ENCODE peak calls at places on chromosome 18, in five cellular contexts. G is ascending aorta; Q is CD8-positive, alpha-beta T cell; U is adrenal gland; C is A673. V is an unnamed sample.
A peak's percentile ranks its signal among the peaks of the same experiment; 100 is the strongest.

GRCh38 chr18:24530630-24531111 is 70.2 kb downstream of the HRH4 start:
- DNase-seq in G (no peak), Q (no peak), C (peak; percentile 87), U (peak; percentile 43), V (no peak)

GRCh38 chr18:39872566-39872965 is 2082.5 kb upstream of the PIK3C3 start:
- DNase-seq in Q (no peak), C (no peak), G (no peak), U (no peak), V (no peak)

GRCh38 chr18:24054130-24054529 is 39.6 kb downstream of the TTC39C start:
- DNase-seq in G (no peak), U (no peak), C (no peak), Q (no peak), V (no peak)

GRCh38 chr18:50469380-50469781 is 90.5 kb upstream of the MAPK4 start:
- DNase-seq in U (peak; percentile 12), G (peak; percentile 79), C (no peak), Q (no peak), V (no peak)

GRCh38 chr18:6728809-6729246 is 688 bp upstream of the ARHGAP28 start:
- DNase-seq in U (no peak), Q (no peak), G (no peak), C (no peak), V (no peak)

GRCh38 chr18:25704096-25704870 is 352.3 kb upstream of the ZNF521 start:
- DNase-seq in C (no peak), Q (no peak), G (no peak), U (no peak), V (no peak)

GRCh38 chr18:21636769-21637168 is 24.7 kb downstream of the SNRPD1 start:
- DNase-seq in C (no peak), U (no peak), G (no peak), Q (no peak), V (no peak)

GRCh38 chr18:13541621-13542519 is 184.5 kb downstream of the FAM210A start:
- DNase-seq in Q (no peak), C (no peak), G (no peak), U (no peak), V (no peak)

GRCh38 chr18:8562914-8563313 is 46.3 kb upstream of the RAB12 start:
- DNase-seq in C (no peak), Q (no peak), U (no peak), G (no peak), V (no peak)

GRCh38 chr18:62384610-62385097 is 59.5 kb downstream of the TNFRSF11A start:
- DNase-seq in C (no peak), Q (no peak), U (no peak), G (no peak), V (no peak)

GRCh38 chr18:56532176-56532840 is 106.1 kb downstream of the TXNL1 start:
- DNase-seq in G (no peak), Q (no peak), C (no peak), U (no peak), V (no peak)

GRCh38 chr18:63515279-63515678 is 26.9 kb upstream of the SERPINB12 start:
- DNase-seq in Q (no peak), C (no peak), U (no peak), G (no peak), V (no peak)

GRCh38 chr18:41967680-41968079 is 12.6 kb downstream of the PIK3C3 start:
- DNase-seq in C (no peak), G (no peak), Q (no peak), U (no peak), V (no peak)

GRCh38 chr18:10482985-10483949 is 28.8 kb downstream of the APCDD1 start:
- DNase-seq in G (no peak), C (no peak), Q (no peak), U (peak; percentile 81), V (no peak)

GRCh38 chr18:46260016-46260878 is 156.1 kb downstream of the HAUS1 start:
- DNase-seq in Q (no peak), G (no peak), C (peak; percentile 39), U (no peak), V (no peak)

GRCh38 chr18:29313312-29313711 is 1136.4 kb upstream of the CDH2 start:
- DNase-seq in G (no peak), Q (no peak), U (no peak), C (no peak), V (no peak)

GRCh38 chr18:58438984-58439311 is 189.9 kb downstream of the ALPK2 start:
- DNase-seq in U (no peak), G (no peak), Q (no peak), C (no peak), V (no peak)

GRCh38 chr18:23772327-23772920 is 83.2 kb downstream of the LAMA3 start:
- DNase-seq in C (no peak), U (no peak), Q (no peak), G (no peak), V (no peak)

GRCh38 chr18:60493066-60493465 is 120.5 kb upstream of the MC4R start:
- DNase-seq in G (no peak), C (no peak), Q (no peak), U (no peak), V (no peak)

GRCh38 chr18:28802546-28802945 is 625.6 kb upstream of the CDH2 start:
- DNase-seq in G (no peak), U (no peak), Q (no peak), C (peak; percentile 94), V (no peak)

GRCh38 chr18:3984163-3984757 is 470.8 kb downstream of the DLGAP1 start:
- DNase-seq in U (no peak), Q (no peak), C (no peak), G (no peak), V (no peak)

GRCh38 chr18:70420151-70420898 is 131.5 kb downstream of the SOCS6 start:
- DNase-seq in G (no peak), U (no peak), Q (no peak), C (no peak), V (no peak)

GRCh38 chr18:903703-904102 is 968 bp upstream of the ADCYAP1 start:
- DNase-seq in U (peak; percentile 46), Q (peak; percentile 39), G (no peak), C (peak; percentile 73), V (no peak)

GRCh38 chr18:61528961-61529360 is 195.7 kb downstream of the CDH20 start:
- DNase-seq in U (no peak), G (no peak), C (no peak), Q (no peak), V (no peak)

GRCh38 chr18:8469793-8470192 is 139.4 kb upstream of the RAB12 start:
- DNase-seq in U (no peak), C (no peak), G (no peak), Q (no peak), V (no peak)

GRCh38 chr18:63025251-63025710 is 294.3 kb downstream of the BCL2 start:
- DNase-seq in C (peak; percentile 63), U (no peak), G (no peak), Q (no peak), V (no peak)

GRCh38 chr18:26040051-26040656 is 50.3 kb downstream of the SS18 start:
- DNase-seq in C (no peak), Q (no peak), U (no peak), G (no peak), V (no peak)

GRCh38 chr18:59382388-59382787 is 23.3 kb upstream of the LMAN1 start:
- DNase-seq in G (no peak), U (no peak), C (no peak), Q (no peak), V (no peak)

GRCh38 chr18:11408555-11408954 is 200.8 kb upstream of the SLC35G4 start:
- DNase-seq in G (no peak), Q (no peak), C (no peak), U (no peak), V (no peak)

GRCh38 chr18:71374294-71374693 is 1085.4 kb downstream of the SOCS6 start:
- DNase-seq in U (no peak), Q (no peak), G (no peak), C (no peak), V (no peak)

GRCh38 chr18:48454146-48454796 is 45.1 kb upstream of the ZBTB7C start:
- DNase-seq in U (peak; percentile 51), Q (no peak), G (no peak), C (no peak), V (no peak)

GRCh38 chr18:14959550-14959949 is 211.6 kb downstream of the ANKRD30B start:
- DNase-seq in G (peak; percentile 16), U (no peak), C (no peak), Q (no peak), V (no peak)

GRCh38 chr18:14963246-14963645 is 215.3 kb downstream of the ANKRD30B start:
- DNase-seq in Q (no peak), G (no peak), U (no peak), C (no peak), V (no peak)

GRCh38 chr18:14962626-14963025 is 214.7 kb downstream of the ANKRD30B start:
- DNase-seq in C (no peak), U (no peak), G (no peak), Q (no peak), V (no peak)

GRCh38 chr18:14964002-14964401 is 216.0 kb downstream of the ANKRD30B start:
- DNase-seq in C (no peak), Q (no peak), G (no peak), U (no peak), V (no peak)

DNA sequence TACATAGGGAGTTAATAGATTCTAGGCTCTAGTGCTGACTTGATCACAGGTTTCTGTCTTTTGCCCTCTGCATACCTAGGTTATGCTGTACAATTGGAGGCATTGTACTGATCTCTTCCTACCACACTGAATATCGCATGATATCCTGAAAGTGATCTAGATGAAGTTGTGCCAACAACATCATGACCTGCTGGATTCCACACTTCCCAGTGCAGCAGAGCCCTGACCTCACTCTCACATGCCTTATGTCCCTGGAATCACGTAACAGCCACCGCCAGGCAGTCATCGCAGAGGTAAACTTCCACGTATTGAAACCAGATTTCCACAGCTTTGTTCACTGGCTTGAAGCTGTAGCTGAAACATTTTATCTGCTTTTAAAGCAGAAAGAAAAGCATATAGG is 214.0 kb downstream of the ANKRD30B start:
- DNase-seq in U (no peak), C (no peak), Q (no peak), G (no peak), V (no peak)
- H3K9me3 ChIP-seq in U (no peaks in the 10 kb centered on the region), C (no peaks in the 10 kb centered on the region), Q (no peaks in the 10 kb centered on the region), G (no peaks in the 10 kb centered on the region), V (no peaks in the 10 kb centered on the region)

GRCh38 chr18:78994531-78994930 is 14.9 kb downstream of the SALL3 start:
- DNase-seq in Q (no peak), U (no peak), C (no peak), G (no peak), V (no peak)
- H3K9me3 ChIP-seq in Q (no peaks in the 10 kb centered on the region), U (no peaks in the 10 kb centered on the region), C (no peaks in the 10 kb centered on the region), G (no peaks in the 10 kb centered on the region), V (no peaks in the 10 kb centered on the region)

GRCh38 chr18:78543201-78543725 is 436.4 kb upstream of the SALL3 start:
- DNase-seq in Q (no peak), G (no peak), U (no peak), C (no peak), V (no peak)
- H3K9me3 ChIP-seq in Q (no peaks in the 10 kb centered on the region), G (no peaks in the 10 kb centered on the region), U (no peaks in the 10 kb centered on the region), C (peaks cover 26% of the 10 kb centered on the region), V (no peaks in the 10 kb centered on the region)

GRCh38 chr18:78868330-78869316 is 111.0 kb upstream of the SALL3 start:
- DNase-seq in C (no peak), Q (no peak), G (no peak), U (no peak), V (no peak)

GRCh38 chr18:78871631-78872030 is 108.0 kb upstream of the SALL3 start:
- DNase-seq in C (no peak), Q (no peak), U (no peak), G (no peak), V (no peak)

GRCh38 chr18:78865056-78865598 is 114.5 kb upstream of the SALL3 start:
- DNase-seq in C (no peak), Q (no peak), U (no peak), G (no peak), V (no peak)

GRCh38 chr18:78865771-78866310 is 113.8 kb upstream of the SALL3 start:
- DNase-seq in C (no peak), U (no peak), Q (no peak), G (no peak), V (no peak)

GRCh38 chr18:78867131-78867530 is 112.5 kb upstream of the SALL3 start:
- DNase-seq in Q (no peak), U (no peak), C (no peak), G (no peak), V (no peak)
- H3K9me3 ChIP-seq in Q (no peaks in the 10 kb centered on the region), U (no peaks in the 10 kb centered on the region), C (no peaks in the 10 kb centered on the region), G (no peaks in the 10 kb centered on the region), V (no peaks in the 10 kb centered on the region)

V was measured in T-helper 17 cell.